ENCODE peak calls at places on chromosomes 4 and X, in four cellular contexts. M is foreskin fibroblast; K is CD4-positive, alpha-beta T cell; J is left lung. H is an unnamed sample.

GRCh38 chr4:169975837-169976796 is 50.1 kb downstream of the MFAP3L start:
- DNase-seq in M (no peak), K (no peak), J (no peak), H (no peak)

GRCh38 chrX:125132274-125132673 is 187.4 kb upstream of the TEX13C start:
- DNase-seq in M (no peak), K (no peak), J (no peak), H (no peak)

GRCh38 chr4:78227411-78228057 is 170.4 kb downstream of the FRAS1 start:
- DNase-seq in M (peak), K (no peak), J (no peak), H (no peak)

GRCh38 chr4:137267024-137267423 is 265.3 kb downstream of the PCDH18 start:
- DNase-seq in M (peak), K (no peak), J (no peak), H (no peak)

GRCh38 chr4:83516042-83516772 is 19.7 kb upstream of the GPAT3 start:
- DNase-seq in M (peak), K (no peak), J (no peak), H (no peak)

GRCh38 chrX:54248309-54248708 is 65.3 kb upstream of the FAM120C start:
- DNase-seq in M (peak), K (no peak), J (no peak), H (no peak)

GRCh38 chrX:74449322-74449936 is 28.1 kb downstream of the SLC16A2 start:
- DNase-seq in M (no peak), K (peak), J (no peak), H (no peak)

GRCh38 chrX:54423161-54423888 is 16.9 kb upstream of the TSR2 start:
- DNase-seq in M (no peak), K (no peak), J (no peak), H (no peak)

GRCh38 chr4:73998040-73999011 is at the start of gene CXCL5:
- DNase-seq in M (peak), K (no peak), J (peak), H (no peak)

GRCh38 chrX:152821145-152821765 is 9.3 kb downstream of the CETN2 start:
- DNase-seq in M (peak), K (no peak), J (no peak), H (no peak)

GRCh38 chrX:153055827-153056748 is at the start of gene PNMA3:
- DNase-seq in M (peak), K (no peak), J (no peak), H (no peak)

GRCh38 chr4:133000012-133000411 is 149.1 kb upstream of the PCDH10 start:
- DNase-seq in M (no peak), K (no peak), J (no peak), H (no peak)

GRCh38 chrX:150582338-150582948 is 14.0 kb downstream of the MTM1 start:
- DNase-seq in M (no peak), K (no peak), J (no peak), H (no peak)

GRCh38 chr4:153122855-153123254 is 81.4 kb upstream of the TRIM2 start:
- DNase-seq in M (no peak), K (no peak), J (no peak), H (no peak)

GRCh38 chr4:17636696-17637351 is 22.4 kb downstream of the MED28 start:
- DNase-seq in M (peak), K (peak), J (peak), H (peak)

GRCh38 chr4:33080262-33080661 is 2360.1 kb downstream of the PCDH7 start:
- DNase-seq in M (no peak), K (no peak), J (no peak), H (no peak)

GRCh38 chr4:36274158-36274557 is 7.3 kb upstream of the DTHD1 start:
- DNase-seq in M (no peak), K (no peak), J (no peak), H (no peak)

GRCh38 chrX:100413231-100413630 is 3.2 kb upstream of the PCDH19 start:
- DNase-seq in M (peak), K (no peak), J (no peak), H (no peak)

GRCh38 chrX:10106801-10107200 is 50.0 kb upstream of the CLCN4 start:
- DNase-seq in M (no peak), K (peak), J (no peak), H (no peak)

GRCh38 chr4:2591189-2591588 is 54.7 kb downstream of the FAM193A start:
- DNase-seq in M (peak), K (no peak), J (no peak), H (no peak)

GRCh38 chr4:31557444-31557843 is 837.3 kb downstream of the PCDH7 start:
- DNase-seq in M (no peak), K (no peak), J (no peak), H (no peak)

GRCh38 chr4:38488891-38489861 is 174.8 kb upstream of the KLF3 start:
- DNase-seq in M (no peak), K (no peak), J (no peak), H (no peak)

GRCh38 chr4:143411527-143412480 is 75.1 kb downstream of the GAB1 start:
- DNase-seq in M (peak), K (no peak), J (no peak), H (no peak)

GRCh38 chrX:106874075-106874474 is 29.1 kb downstream of the RIPPLY1 start:
- DNase-seq in M (peak), K (no peak), J (no peak), H (no peak)
- TF ChIP-seq CTCF in M (peak), K (peak), J (peak), H (peak)

GRCh38 chr4:135601351-135601750 is 1399.8 kb upstream of the PABPC4L start:
- DNase-seq in M (no peak), K (no peak), J (no peak), H (no peak)
- TF ChIP-seq CTCF in M (no peak), K (no peak), J (no peak), H (no peak)

DNA sequence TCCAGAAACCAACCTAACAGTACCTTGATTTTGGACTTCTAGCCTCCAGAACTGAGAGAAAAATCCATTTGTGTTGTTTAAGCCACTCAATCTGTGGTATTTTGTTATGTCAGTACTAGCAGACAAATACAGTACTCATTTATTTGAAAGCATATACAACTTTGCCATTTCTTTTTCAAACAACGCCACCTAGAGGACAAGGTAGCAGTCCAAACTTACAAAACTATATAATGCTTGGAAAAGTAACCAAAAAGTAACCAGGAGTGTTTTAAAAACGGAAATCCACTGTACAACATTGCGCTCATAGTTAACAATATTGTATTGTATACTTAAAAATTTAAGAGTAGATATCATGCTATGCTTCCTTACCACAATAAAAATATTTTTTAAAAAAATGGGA is 37.0 kb upstream of the FGF13 start:
- DNase-seq in M (peak), K (no peak), J (no peak), H (no peak)
- TF ChIP-seq CTCF in M (peak), K (no peak), J (peak), H (peak)

DNA sequence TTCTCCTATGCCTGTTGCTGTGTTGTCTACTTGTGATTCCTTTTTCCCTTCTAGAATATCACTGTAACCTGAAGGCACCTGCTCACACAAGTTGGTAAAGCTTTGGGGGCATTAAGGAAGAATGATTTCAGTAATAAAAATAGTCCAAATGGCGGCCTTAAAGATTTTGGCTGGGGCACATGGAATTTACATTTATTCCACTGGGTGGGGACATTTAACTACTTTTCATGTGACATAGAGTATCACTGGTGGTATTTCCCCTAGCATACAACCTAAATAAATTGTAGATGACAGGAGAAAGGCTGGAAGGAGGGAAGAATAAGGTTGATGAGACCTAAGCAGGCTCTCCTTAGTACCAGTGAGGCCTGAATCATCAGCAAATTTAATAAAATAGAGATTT is 121.8 kb upstream of the EDA2R start:
- DNase-seq in M (peak), K (no peak), J (no peak), H (no peak)
- TF ChIP-seq CTCF in M (no peak), K (no peak), J (no peak), H (no peak)

GRCh38 chr4:108762559-108763225 is at the start of gene ETNPPL:
- DNase-seq in M (peak), K (no peak), J (peak), H (no peak)
- TF ChIP-seq CTCF in M (no peak), K (no peak), J (no peak), H (no peak)